ENCODE peak calls at places on chromosome 16, in seven cellular contexts. K, X, O, B, S, R and H are unnamed samples.

GRCh38 chr16:85625053-85625452 is 11.9 kb downstream of the GSE1 start:
- DNase-seq in K (no peak), X (no peak), O (no peak), B (no peak), S (no peak), R (no peak), H (no peak)

GRCh38 chr16:22189473-22190168 is 16.5 kb upstream of the EEF2K start:
- DNase-seq in K (peak), X (peak), O (peak), B (peak), S (peak), R (no peak), H (peak)

GRCh38 chr16:25798065-25798464 is 106.3 kb downstream of the HS3ST4 start:
- DNase-seq in K (no peak), X (no peak), O (no peak), B (no peak), S (no peak), R (no peak), H (no peak)

GRCh38 chr16:1979271-1980025 is 1.8 kb downstream of the NOXO1 start:
- DNase-seq in K (no peak), X (no peak), O (no peak), B (no peak), S (no peak), R (peak), H (no peak)

GRCh38 chr16:63530208-63530607 is 1494.0 kb upstream of the CDH8 start:
- DNase-seq in K (no peak), X (no peak), O (peak), B (no peak), S (no peak), R (no peak), H (no peak)

GRCh38 chr16:89133457-89134127 is 38.0 kb upstream of the CDH15 start:
- DNase-seq in K (no peak), X (no peak), O (no peak), B (no peak), S (no peak), R (no peak), H (no peak)

GRCh38 chr16:55695595-55695994 is 39.8 kb downstream of the SLC6A2 start:
- DNase-seq in K (no peak), X (no peak), O (no peak), B (no peak), S (no peak), R (no peak), H (no peak)

GRCh38 chr16:86834451-86835035 is 256.2 kb downstream of the FOXL1 start:
- DNase-seq in K (no peak), X (no peak), O (peak), B (no peak), S (no peak), R (peak), H (no peak)

GRCh38 chr16:73280366-73280765 is 232.4 kb upstream of the ZFHX3 start:
- DNase-seq in K (no peak), X (no peak), O (no peak), B (no peak), S (no peak), R (no peak), H (no peak)

GRCh38 chr16:71185366-71185765 is 45.2 kb downstream of the HYDIN start:
- DNase-seq in K (no peak), X (no peak), O (no peak), B (no peak), S (no peak), R (no peak), H (no peak)

GRCh38 chr16:52191533-52192134 is 355.3 kb downstream of the TOX3 start:
- DNase-seq in K (peak), X (no peak), O (peak), B (peak), S (no peak), R (peak), H (peak)

GRCh38 chr16:54193656-54194007 is 93.0 kb downstream of the IRX3 start:
- DNase-seq in K (peak), X (peak), O (peak), B (peak), S (peak), R (peak), H (peak)

GRCh38 chr16:4454618-4455017 is 19.8 kb downstream of the NMRAL1 start:
- DNase-seq in K (no peak), X (no peak), O (no peak), B (no peak), S (no peak), R (no peak), H (no peak)

GRCh38 chr16:50546125-50546524 is 2.1 kb upstream of the NKD1 start:
- DNase-seq in K (no peak), X (no peak), O (no peak), B (no peak), S (no peak), R (no peak), H (no peak)

GRCh38 chr16:2388875-2389433 is 40.3 kb upstream of the CCNF start:
- DNase-seq in K (no peak), X (no peak), O (no peak), B (no peak), S (no peak), R (no peak), H (no peak)

GRCh38 chr16:58579587-58579986 is 50.0 kb downstream of the CNOT1 start:
- DNase-seq in K (no peak), X (no peak), O (no peak), B (no peak), S (no peak), R (no peak), H (no peak)

GRCh38 chr16:87126403-87127025 is 190.7 kb downstream of the C16orf95 start:
- DNase-seq in K (no peak), X (no peak), O (no peak), B (no peak), S (peak), R (no peak), H (no peak)

GRCh38 chr16:69669577-69669976 is 56.8 kb downstream of the NQO1 start:
- DNase-seq in K (no peak), X (no peak), O (no peak), B (no peak), S (no peak), R (no peak), H (no peak)

GRCh38 chr16:17277981-17278381 is 192.8 kb downstream of the XYLT1 start:
- DNase-seq in K (peak), X (no peak), O (peak), B (peak), S (no peak), R (peak), H (no peak)

GRCh38 chr16:1502092-1503004 is 9.2 kb downstream of the TELO2 start:
- DNase-seq in K (no peak), X (no peak), O (no peak), B (no peak), S (no peak), R (no peak), H (no peak)

GRCh38 chr16:29820271-29820701 is at the start of gene MVP:
- DNase-seq in K (peak), X (peak), O (peak), B (peak), S (no peak), R (no peak), H (peak)

GRCh38 chr16:1414532-1415265 is at the start of gene UNKL:
- DNase-seq in K (peak), X (peak), O (peak), B (peak), S (peak), R (peak), H (peak)

GRCh38 chr16:1532081-1532760 is 1.2 kb upstream of the TMEM204 start:
- DNase-seq in K (no peak), X (peak), O (peak), B (peak), S (peak), R (no peak), H (no peak)

GRCh38 chr16:30874821-30875717 is 18.8 kb downstream of the BCL7C start:
- DNase-seq in K (peak), X (peak), O (peak), B (peak), S (peak), R (peak), H (peak)

GRCh38 chr16:30377812-30378235 is 3.2 kb downstream of the MYL11 start:
- DNase-seq in K (peak), X (peak), O (peak), B (peak), S (peak), R (peak), H (peak)